ENCODE peak calls at places on chromosomes 4 and X, in four cellular contexts. W is ELR, U is H9, Y is PC-9. K is an unnamed sample.

GRCh38 chrX:130339408-130340222 is at the start of gene SLC25A14:
- DNase-seq in W (peak; percentile 83), U (peak; percentile 78), Y (peak; percentile 82), K (peak; percentile 59)

GRCh38 chrX:23333842-23334535 is 660 bp upstream of the PTCHD1 start:
- DNase-seq in W (no peak), U (peak; percentile 76), Y (no peak), K (no peak)

GRCh38 chrX:139642241-139642927 is 65.6 kb downstream of the MCF2 start:
- DNase-seq in W (no peak), U (peak; percentile 34), Y (no peak), K (no peak)

GRCh38 chr4:69154021-69154420 is 57.7 kb downstream of the UGT2B7 start:
- DNase-seq in W (no peak), U (no peak), Y (no peak), K (no peak)

GRCh38 chr4:184143770-184144564 is 73.7 kb downstream of the ENPP6 start:
- DNase-seq in W (no peak), U (peak; percentile 80), Y (peak; percentile 6), K (no peak)

GRCh38 chrX:12011075-12011474 is 127.2 kb upstream of the FRMPD4 start:
- DNase-seq in W (peak; percentile 82), U (no peak), Y (no peak), K (no peak)

GRCh38 chrX:3717742-3718420 is 4.4 kb upstream of the PRKX start:
- DNase-seq in W (peak; percentile 21), U (no peak), Y (no peak), K (no peak)

GRCh38 chrX:42746606-42747005 is 31.4 kb downstream of the PPP1R2C start:
- DNase-seq in W (no peak), U (no peak), Y (no peak), K (no peak)

GRCh38 chr4:56976283-56976877 is 1.0 kb downstream of the NOA1 start:
- DNase-seq in W (peak; percentile 27), U (no peak), Y (no peak), K (no peak)

GRCh38 chr4:157014621-157015591 is 43.3 kb upstream of the PDGFC start:
- DNase-seq in W (peak; percentile 90), U (peak; percentile 32), Y (peak; percentile 34), K (no peak)

GRCh38 chr4:113616443-113616842 is 145.1 kb downstream of the CAMK2D start:
- DNase-seq in W (no peak), U (no peak), Y (no peak), K (no peak)

GRCh38 chr4:8644461-8644891 is 51.9 kb downstream of the CPZ start:
- DNase-seq in W (no peak), U (peak; percentile 25), Y (no peak), K (no peak)

GRCh38 chr4:118102195-118102594 is 67.9 kb downstream of the NDST3 start:
- DNase-seq in W (no peak), U (no peak), Y (no peak), K (no peak)

GRCh38 chr4:122450847-122451246 is 5.7 kb downstream of the IL2 start:
- DNase-seq in W (peak; percentile 40), U (peak; percentile 82), Y (no peak), K (no peak)

GRCh38 chr4:111540661-111541060 is 604.6 kb upstream of the FAM241A start:
- DNase-seq in W (no peak), U (no peak), Y (no peak), K (no peak)

GRCh38 chr4:80492761-80493160 is 157.2 kb downstream of the CFAP299 start:
- DNase-seq in W (no peak), U (no peak), Y (peak; percentile 12), K (peak; percentile 33)

GRCh38 chr4:118955515-118955914 is 66.9 kb downstream of the SYNPO2 start:
- DNase-seq in W (peak; percentile 39), U (no peak), Y (no peak), K (no peak)

GRCh38 chrX:9859711-9860555 is 73.7 kb downstream of the SHROOM2 start:
- DNase-seq in W (peak; percentile 69), U (no peak), Y (no peak), K (no peak)

GRCh38 chr4:159008671-159009070 is 94.2 kb upstream of the RAPGEF2 start:
- DNase-seq in W (no peak), U (no peak), Y (no peak), K (no peak)

GRCh38 chr4:163048447-163048846 is 118.2 kb downstream of the NAF1 start:
- DNase-seq in W (peak; percentile 58), U (peak; percentile 49), Y (peak; percentile 15), K (no peak)

GRCh38 chr4:6581566-6582121 is 6.7 kb downstream of the MAN2B2 start:
- DNase-seq in W (no peak), U (no peak), Y (no peak), K (no peak)

GRCh38 chr4:157220026-157220881 is at the start of gene GRIA2:
- DNase-seq in W (peak; percentile 51), U (peak; percentile 83), Y (peak; percentile 72), K (no peak)

GRCh38 chrX:150967786-150968185 is 15.3 kb upstream of the HMGB3 start:
- DNase-seq in W (no peak), U (no peak), Y (no peak), K (no peak)

GRCh38 chr4:3643518-3644433 is 111.6 kb upstream of the LRPAP1 start:
- DNase-seq in W (no peak), U (no peak), Y (no peak), K (no peak)

GRCh38 chrX:120514236-120514635 is 45.1 kb upstream of the LAMP2 start:
- DNase-seq in W (peak; percentile 59), U (peak; percentile 24), Y (no peak), K (no peak)

GRCh38 chr4:101232074-101232776 is 115.1 kb downstream of the PPP3CA start:
- DNase-seq in W (peak; percentile 83), U (no peak), Y (peak; percentile 8), K (no peak)

GRCh38 chr4:5050520-5050955 is 742 bp upstream of the STK32B start:
- DNase-seq in W (peak; percentile 78), U (peak; percentile 87), Y (peak; percentile 22), K (no peak)

GRCh38 chr4:20433101-20433705 is 181.5 kb downstream of the SLIT2 start:
- DNase-seq in W (no peak), U (no peak), Y (no peak), K (no peak)

GRCh38 chr4:54971474-54971950 is 153.9 kb downstream of the KDR start:
- DNase-seq in W (peak; percentile 57), U (peak; percentile 47), Y (peak; percentile 2), K (no peak)

GRCh38 chrX:38304010-38304409 is 23.3 kb downstream of the RPGR start:
- DNase-seq in W (peak; percentile 45), U (no peak), Y (no peak), K (no peak)

GRCh38 chrX:130184857-130185256 is 13.1 kb downstream of the RAB33A start:
- DNase-seq in W (no peak), U (no peak), Y (no peak), K (no peak)

GRCh38 chrX:104564335-104564734 is 1.7 kb upstream of the IL1RAPL2 start:
- DNase-seq in W (no peak), U (no peak), Y (no peak), K (no peak)

GRCh38 chrX:16870861-16871584 is 861 bp upstream of the RBBP7 start:
- DNase-seq in W (peak; percentile 3), U (peak; percentile 73), Y (peak; percentile 25), K (no peak)

GRCh38 chr4:2800691-2801596 is 8.1 kb downstream of the SH3BP2 start:
- DNase-seq in W (peak; percentile 49), U (peak; percentile 79), Y (peak; percentile 73), K (peak; percentile 32)

GRCh38 chr4:184942447-184943425 is 75.6 kb upstream of the HELT start:
- DNase-seq in W (no peak), U (no peak), Y (no peak), K (no peak)

GRCh38 chr4:125714845-125715244 is 400.1 kb downstream of the FAT4 start:
- DNase-seq in W (no peak), U (no peak), Y (no peak), K (no peak)

GRCh38 chrX:110012818-110013484 is 10.0 kb downstream of the TMEM164 start:
- DNase-seq in W (no peak), U (no peak), Y (peak; percentile 56), K (no peak)

GRCh38 chr4:122652379-122652778 is 31.5 kb upstream of the IL21 start:
- DNase-seq in W (peak; percentile 71), U (no peak), Y (peak; percentile 38), K (no peak)

GRCh38 chr4:143183513-143184216 is 1.1 kb upstream of the USP38 start:
- DNase-seq in W (no peak), U (no peak), Y (no peak), K (no peak)

GRCh38 chrX:116436358-116436816 is at the start of gene SLC6A14:
- DNase-seq in W (no peak), U (peak; percentile 29), Y (peak; percentile 53), K (no peak)